ENCODE peak calls at places on chromosomes 1 and 21, in ten cellular contexts. K is iPS DF 6.9, Z is brain microvascular endothelial cell, D is foreskin fibroblast, Q is mucosa of descending colon, O is esophagus squamous epithelium, F is AG04449, U is gastrocnemius medialis, I is GM12865, C is right cardiac atrium. R is an unnamed sample.

GRCh38 chr1:206489980-206490534 is 17.3 kb upstream of the RASSF5 start:
- DNase-seq in F (no peak), D (no peak), I (peak; percentile 80), O (no peak), Z (peak; percentile 68), K (no peak), C (peak; percentile 76), U (peak; percentile 41), Q (no peak), R (no peak)

GRCh38 chr1:110062612-110063011 is 7.9 kb downstream of the ALX3 start:
- DNase-seq in Q (no peak), Z (no peak), I (no peak), K (no peak), D (no peak), F (no peak), C (no peak), O (no peak), U (no peak), R (no peak)

GRCh38 chr1:10504259-10504658 is 29.5 kb downstream of the PEX14 start:
- DNase-seq in D (no peak), C (no peak), Q (no peak), I (no peak), U (no peak), Z (no peak), F (no peak), O (no peak), K (no peak), R (no peak)

GRCh38 chr1:168827557-168827956 is 98.6 kb upstream of the DPT start:
- DNase-seq in D (no peak), F (no peak), U (no peak), I (no peak), C (no peak), K (no peak), Q (no peak), O (no peak), Z (no peak), R (no peak)

GRCh38 chr1:245657371-245657770 is 502.6 kb downstream of the KIF26B start:
- DNase-seq in O (no peak), I (no peak), Q (no peak), D (no peak), Z (no peak), C (no peak), K (peak; percentile 13), U (no peak), F (no peak), R (no peak)

GRCh38 chr21:17472592-17473271 is 40.1 kb upstream of the CXADR start:
- DNase-seq in F (no peak), O (no peak), I (no peak), K (no peak), Q (no peak), Z (no peak), U (no peak), C (no peak), D (no peak), R (no peak)

GRCh38 chr1:53108646-53109580 is 33.5 kb downstream of the SLC1A7 start:
- DNase-seq in K (no peak), D (no peak), Z (peak; percentile 47), C (no peak), I (no peak), O (no peak), Q (no peak), U (no peak), F (peak; percentile 51), R (no peak)

GRCh38 chr1:172533511-172534116 is 664 bp downstream of the SUCO start:
- DNase-seq in K (no peak), D (no peak), Z (no peak), F (no peak), I (peak; percentile 54), Q (peak; percentile 29), C (peak; percentile 16), U (no peak), O (peak; percentile 16), R (no peak)

GRCh38 chr1:154765970-154766369 is 104.1 kb downstream of the KCNN3 start:
- DNase-seq in D (peak; percentile 8), O (no peak), K (no peak), Q (no peak), U (no peak), Z (peak; percentile 29), F (no peak), C (no peak), I (no peak), R (no peak)

GRCh38 chr1:4963251-4963650 is 308.8 kb downstream of the AJAP1 start:
- DNase-seq in O (no peak), Q (no peak), K (no peak), F (no peak), I (no peak), C (no peak), D (no peak), U (no peak), Z (peak; percentile 74), R (no peak)

GRCh38 chr1:55898191-55898590 is 681.2 kb downstream of the PLPP3 start:
- DNase-seq in U (no peak), D (peak; percentile 71), C (no peak), Z (peak; percentile 15), Q (no peak), O (no peak), K (no peak), I (no peak), F (peak; percentile 59), R (peak; percentile 59)

GRCh38 chr21:32940079-32941014 is 85.4 kb upstream of the OLIG2 start:
- DNase-seq in U (no peak), C (no peak), Z (no peak), F (no peak), O (no peak), Q (no peak), I (peak; percentile 70), K (no peak), D (peak; percentile 9), R (no peak)

DNA sequence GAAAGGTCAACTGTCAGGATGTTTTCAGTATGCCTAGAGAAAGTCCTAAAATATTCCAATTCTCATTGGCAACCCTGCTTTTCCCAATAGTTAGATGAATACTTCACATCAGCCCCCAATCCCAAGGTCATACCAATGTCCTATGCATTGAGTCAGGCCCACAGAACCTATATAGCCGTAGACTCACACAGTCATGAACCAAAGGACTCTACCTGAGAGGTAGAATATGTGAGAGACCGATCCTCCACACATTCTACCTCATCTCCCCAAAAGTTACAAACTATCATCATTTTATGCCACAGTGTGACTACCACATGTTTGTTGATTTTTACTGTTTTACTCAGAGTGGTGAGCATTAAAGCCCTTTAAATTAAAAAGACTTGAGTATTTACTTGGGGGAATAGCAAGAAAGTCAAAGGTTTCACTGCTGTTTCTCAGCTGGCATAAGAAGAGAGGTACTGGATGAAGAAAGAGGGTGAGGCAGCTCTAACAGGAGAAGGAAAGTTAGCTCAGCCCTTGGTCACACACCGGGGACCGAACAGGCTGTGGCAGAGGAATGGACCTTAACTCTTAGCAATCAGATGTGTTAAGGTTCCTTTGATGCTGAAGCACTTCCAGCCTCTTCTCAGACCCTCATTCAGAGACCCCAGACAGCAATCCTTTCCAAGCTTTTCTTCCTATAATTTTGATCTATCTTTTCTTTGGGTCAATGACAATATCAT is 930 bp downstream of the CD48 start:
- DNase-seq in K (no peak), Z (no peak), C (no peak), Q (no peak), F (no peak), I (peak; percentile 54), O (no peak), U (no peak), D (no peak), R (no peak)
- H3K4me3 ChIP-seq in K (no peak overlapping the region), Z (no peak overlapping the region), C (no peak overlapping the region), Q (no peak overlapping the region), F (no peak overlapping the region), I (peak overlapping the region; percentile 97), O (peak overlapping the region; percentile 17), U (no peak overlapping the region), D (no peak overlapping the region), R (no peak overlapping the region)

DNA sequence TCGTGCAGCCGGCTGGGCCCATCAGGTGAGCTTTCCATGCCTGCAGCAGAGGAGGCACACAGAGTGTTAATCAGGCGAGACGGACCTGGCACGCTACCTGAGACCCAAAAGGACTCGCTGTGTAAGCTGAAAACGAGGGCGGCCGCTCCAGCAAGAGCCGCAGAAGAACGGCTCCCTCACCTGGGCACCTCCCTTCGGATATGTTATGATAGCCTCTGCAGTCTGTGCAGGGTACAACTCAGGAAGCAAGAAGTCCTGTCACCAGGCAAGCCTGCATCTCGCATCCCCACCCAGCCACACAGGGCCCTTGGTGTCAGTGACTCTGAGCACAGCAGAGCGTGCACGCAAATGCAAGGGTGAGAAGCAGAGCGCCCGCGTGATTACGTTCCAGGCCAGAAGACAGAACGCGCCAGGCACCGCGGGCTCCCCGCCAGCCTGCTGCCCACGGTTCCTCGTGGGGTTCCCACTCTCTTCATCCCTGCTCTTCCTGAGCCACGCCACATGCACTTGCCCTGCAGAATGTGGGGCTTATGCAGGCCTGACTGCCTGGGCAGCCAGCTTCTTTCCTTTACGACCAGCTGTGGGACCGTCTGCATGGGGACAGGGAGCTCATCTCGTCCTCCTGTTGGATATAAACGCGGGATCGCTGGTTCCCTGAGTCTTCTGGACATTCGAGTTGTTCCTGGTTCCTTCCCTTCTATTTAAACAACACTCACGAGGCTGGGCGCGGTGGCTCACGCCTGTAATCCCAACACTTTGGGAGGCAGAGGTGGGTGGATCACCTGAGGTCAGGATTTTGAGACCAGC is 20.2 kb upstream of the LRRC47 start:
- DNase-seq in I (no peak), K (no peak), Z (no peak), F (no peak), C (no peak), D (no peak), Q (no peak), U (no peak), O (no peak), R (no peak)
- H3K4me3 ChIP-seq in I (no peak overlapping the region), K (no peak overlapping the region), Z (no peak overlapping the region), F (no peak overlapping the region), C (no peak overlapping the region), D (no peak overlapping the region), Q (no peak overlapping the region), U (no peak overlapping the region), O (no peak overlapping the region), R (no peak overlapping the region)

DNA sequence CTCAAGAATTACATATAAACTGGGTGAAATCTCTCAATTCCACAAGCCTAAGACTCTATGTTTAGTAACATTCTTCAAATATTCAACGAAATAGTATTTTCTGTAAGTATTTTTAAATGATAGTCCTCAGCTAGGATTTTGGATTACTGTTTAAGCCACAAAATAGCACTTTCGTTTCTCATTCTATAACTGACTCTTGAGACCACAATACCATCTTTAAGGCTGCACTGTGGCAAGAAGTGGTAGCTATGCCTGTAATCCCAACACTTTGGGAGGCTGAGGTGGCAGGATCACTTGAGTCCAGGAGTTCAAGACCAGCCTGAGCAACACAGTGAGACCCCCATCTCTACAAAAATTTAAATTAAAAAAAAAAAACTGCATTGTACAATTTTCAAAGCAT is 126.7 kb downstream of the CDC42BPA start:
- DNase-seq in F (no peak), Q (no peak), K (no peak), I (peak; percentile 37), U (no peak), C (no peak), Z (no peak), D (no peak), O (no peak), R (no peak)
- H3K4me3 ChIP-seq in F (no peak overlapping the region), Q (no peak overlapping the region), K (no peak overlapping the region), I (no peak overlapping the region), U (no peak overlapping the region), C (no peak overlapping the region), Z (no peak overlapping the region), D (no peak overlapping the region), O (no peak overlapping the region), R (no peak overlapping the region)

DNA sequence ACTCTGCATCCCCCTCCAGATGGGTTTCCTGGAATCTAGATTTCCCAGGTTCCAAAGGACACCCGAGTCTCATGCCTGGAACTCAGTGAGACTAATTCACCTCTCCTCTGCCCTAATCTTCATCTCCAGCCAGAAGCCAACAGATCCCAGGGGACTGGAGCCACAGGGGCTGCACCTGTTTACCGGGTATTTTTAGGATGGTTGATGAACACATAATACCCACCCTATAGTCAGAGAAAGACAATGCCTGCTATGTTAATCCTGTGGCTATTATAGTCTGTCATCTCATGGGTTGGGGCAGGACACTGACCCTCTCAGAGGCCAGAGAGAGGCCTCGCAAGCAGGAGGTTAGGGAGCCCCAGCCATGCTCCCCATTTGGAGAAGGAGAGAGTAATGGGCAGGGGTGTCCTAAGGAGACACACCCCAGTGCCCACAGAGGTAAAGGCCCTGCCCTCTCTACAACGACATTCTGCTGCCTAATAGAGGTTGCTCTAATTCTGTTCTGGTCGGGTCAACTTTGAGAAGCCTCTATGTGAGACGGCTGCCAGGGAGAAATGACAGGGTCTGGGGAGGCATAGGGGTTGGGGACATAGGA is 1.0 kb upstream of the TNNI1 start:
- DNase-seq in Z (no peak), I (no peak), D (no peak), F (no peak), Q (no peak), U (peak; percentile 33), O (no peak), K (no peak), C (no peak), R (no peak)
- H3K4me3 ChIP-seq in Z (no peak overlapping the region), I (no peak overlapping the region), D (no peak overlapping the region), F (no peak overlapping the region), Q (no peak overlapping the region), U (no peak overlapping the region), O (no peak overlapping the region), K (no peak overlapping the region), C (no peak overlapping the region), R (no peak overlapping the region)

R was measured in skeletal muscle cell.